ENCODE peak calls at places on chromosomes 12 and 14, in eight cellular contexts. N is stimulated activated CD8-positive, alpha-beta memory T cell treated with anti-CD3 and anti-CD28 coated beads, Interleukin-7, amount 100 ng/mL, for 4 hours; G is CD4-positive, alpha-beta memory T cell; A is left ventricle myocardium inferior; H is B cell; B is left cardiac atrium; F is glomerular endothelial cell; Q is kidney glomerular epithelial cell. D is an unnamed sample.

GRCh38 chr12:13038491-13039161 is 5.6 kb upstream of the FAM234B start:
- DNase-seq in N (no peak), G (no peak), A (no peak), H (no peak), B (no peak), F (no peak), Q (peak), D (no peak)

GRCh38 chr14:68593806-68594536 is 198.9 kb downstream of the ZFP36L1 start:
- DNase-seq in N (no peak), G (no peak), A (no peak), H (no peak), B (no peak), F (no peak), Q (no peak), D (no peak)

GRCh38 chr12:1811281-1811947 is 9.0 kb upstream of the LRTM2 start:
- DNase-seq in N (peak), G (peak), A (no peak), H (no peak), B (no peak), F (no peak), Q (no peak), D (no peak)

GRCh38 chr12:104650541-104650940 is 193.8 kb downstream of the CHST11 start:
- DNase-seq in N (no peak), G (no peak), A (no peak), H (no peak), B (no peak), F (peak), Q (no peak), D (peak)

GRCh38 chr14:40410708-40411107 is 978.5 kb upstream of the FBXO33 start:
- DNase-seq in N (no peak), G (no peak), A (no peak), H (no peak), B (no peak), F (no peak), Q (no peak), D (no peak)

GRCh38 chr12:111363578-111363977 is 5.3 kb downstream of the PHETA1 start:
- DNase-seq in N (no peak), G (no peak), A (no peak), H (no peak), B (no peak), F (no peak), Q (peak), D (peak)

GRCh38 chr12:2198088-2198501 is 145.3 kb downstream of the CACNA1C start:
- DNase-seq in N (no peak), G (no peak), A (no peak), H (no peak), B (no peak), F (no peak), Q (peak), D (no peak)

GRCh38 chr12:30687265-30687986 is 8.2 kb downstream of the IPO8 start:
- DNase-seq in N (no peak), G (no peak), A (no peak), H (no peak), B (no peak), F (no peak), Q (no peak), D (no peak)

GRCh38 chr12:118164798-118165486 is 29.0 kb downstream of the PEBP1 start:
- DNase-seq in N (no peak), G (no peak), A (no peak), H (no peak), B (no peak), F (no peak), Q (no peak), D (no peak)

GRCh38 chr12:89693639-89694202 is 14.9 kb downstream of the ATP2B1 start:
- DNase-seq in N (no peak), G (no peak), A (no peak), H (no peak), B (no peak), F (no peak), Q (peak), D (no peak)

GRCh38 chr14:104292084-104292970 is 153.9 kb downstream of the KIF26A start:
- DNase-seq in N (no peak), G (no peak), A (peak), H (no peak), B (peak), F (no peak), Q (no peak), D (no peak)

GRCh38 chr12:3224530-3224903 is 147.3 kb downstream of the TSPAN9 start:
- DNase-seq in N (no peak), G (no peak), A (no peak), H (no peak), B (no peak), F (no peak), Q (no peak), D (no peak)

GRCh38 chr12:47820631-47821345 is 1.1 kb upstream of the HDAC7 start:
- DNase-seq in N (no peak), G (no peak), A (peak), H (no peak), B (peak), F (peak), Q (peak), D (peak)

GRCh38 chr12:22626429-22626828 is 1.5 kb downstream of the ETNK1 start:
- DNase-seq in N (peak), G (peak), A (no peak), H (peak), B (no peak), F (no peak), Q (no peak), D (no peak)

GRCh38 chr14:36747411-36748184 is 85.9 kb downstream of the PAX9 start:
- DNase-seq in N (no peak), G (no peak), A (no peak), H (no peak), B (no peak), F (no peak), Q (no peak), D (no peak)

GRCh38 chr14:81351205-81351604 is 48.9 kb downstream of the STON2 start:
- DNase-seq in N (no peak), G (no peak), A (no peak), H (no peak), B (no peak), F (no peak), Q (no peak), D (no peak)

GRCh38 chr12:47882796-47883546 is 21.8 kb downstream of the VDR start:
- DNase-seq in N (no peak), G (peak), A (no peak), H (no peak), B (no peak), F (no peak), Q (no peak), D (no peak)

GRCh38 chr14:96589577-96589976 is 87.4 kb downstream of the PAPOLA start:
- DNase-seq in N (no peak), G (no peak), A (no peak), H (no peak), B (no peak), F (no peak), Q (no peak), D (no peak)

GRCh38 chr12:128052341-128052740 is 214.6 kb upstream of the TMEM132C start:
- DNase-seq in N (no peak), G (no peak), A (no peak), H (no peak), B (no peak), F (no peak), Q (no peak), D (no peak)

GRCh38 chr12:65019696-65020095 is 101.4 kb downstream of the WIF1 start:
- DNase-seq in N (no peak), G (no peak), A (no peak), H (no peak), B (no peak), F (no peak), Q (no peak), D (no peak)

GRCh38 chr12:90963946-90964345 is 9.0 kb upstream of the CCER1 start:
- DNase-seq in N (no peak), G (no peak), A (no peak), H (no peak), B (no peak), F (no peak), Q (no peak), D (no peak)

GRCh38 chr14:24436355-24437019 is 6.1 kb downstream of the SDR39U1 start:
- DNase-seq in N (no peak), G (peak), A (no peak), H (peak), B (no peak), F (peak), Q (peak), D (peak)

GRCh38 chr12:75953312-75953906 is 78.2 kb downstream of the PHLDA1 start:
- DNase-seq in N (no peak), G (no peak), A (no peak), H (no peak), B (no peak), F (no peak), Q (peak), D (no peak)

GRCh38 chr12:23482571-23482970 is 466.9 kb downstream of the SOX5 start:
- DNase-seq in N (no peak), G (no peak), A (no peak), H (no peak), B (no peak), F (no peak), Q (no peak), D (no peak)

GRCh38 chr12:49092086-49092815 is 2.4 kb downstream of the DHH start:
- DNase-seq in N (peak), G (peak), A (peak), H (peak), B (peak), F (no peak), Q (peak), D (no peak)

GRCh38 chr14:23406244-23406643 is 1.8 kb downstream of the MYH6 start:
- DNase-seq in N (no peak), G (no peak), A (peak), H (no peak), B (no peak), F (no peak), Q (no peak), D (no peak)

GRCh38 chr12:1834186-1834925 is 14.0 kb downstream of the LRTM2 start:
- DNase-seq in N (no peak), G (no peak), A (no peak), H (no peak), B (no peak), F (no peak), Q (no peak), D (no peak)

GRCh38 chr14:67517083-67517482 is 16.0 kb upstream of the PLEKHH1 start:
- DNase-seq in N (no peak), G (no peak), A (peak), H (no peak), B (peak), F (no peak), Q (no peak), D (no peak)

GRCh38 chr12:103639983-103640382 is 52.9 kb downstream of the STAB2 start:
- DNase-seq in N (no peak), G (no peak), A (no peak), H (no peak), B (no peak), F (no peak), Q (no peak), D (no peak)

GRCh38 chr12:86772688-86773087 is 516.5 kb upstream of the MGAT4C start:
- DNase-seq in N (no peak), G (no peak), A (no peak), H (no peak), B (no peak), F (no peak), Q (no peak), D (no peak)

GRCh38 chr14:93281937-93282336 is 50.9 kb downstream of the BTBD7 start:
- DNase-seq in N (no peak), G (no peak), A (no peak), H (no peak), B (no peak), F (no peak), Q (no peak), D (no peak)

GRCh38 chr14:24356208-24356607 is 11.8 kb upstream of the NFATC4 start:
- DNase-seq in N (no peak), G (no peak), A (no peak), H (no peak), B (no peak), F (no peak), Q (no peak), D (no peak)

GRCh38 chr14:101119830-101120571 is 216.5 kb upstream of the RTL1 start:
- DNase-seq in N (no peak), G (no peak), A (no peak), H (no peak), B (peak), F (no peak), Q (no peak), D (no peak)

GRCh38 chr14:22483863-22484593 is 105.0 kb downstream of the DAD1 start:
- DNase-seq in N (no peak), G (no peak), A (no peak), H (no peak), B (no peak), F (no peak), Q (no peak), D (no peak)

GRCh38 chr12:125773033-125773432 is 707.8 kb downstream of the AACS start:
- DNase-seq in N (no peak), G (no peak), A (no peak), H (no peak), B (peak), F (no peak), Q (no peak), D (no peak)

GRCh38 chr14:89920041-89920440 is 34.5 kb downstream of the EFCAB11 start:
- DNase-seq in N (no peak), G (no peak), A (no peak), H (no peak), B (no peak), F (no peak), Q (no peak), D (no peak)

GRCh38 chr12:80556566-80556965 is 112.5 kb downstream of the PTPRQ start:
- DNase-seq in N (no peak), G (no peak), A (no peak), H (no peak), B (no peak), F (no peak), Q (no peak), D (no peak)